ENCODE peak calls at places on chromosomes 12 and 14, in five cellular contexts. Y is CD4-positive, alpha-beta memory T cell; K is epithelial cell of esophagus; V is uterus; S is brain microvascular endothelial cell. E is an unnamed sample.

GRCh38 chr14:102819176-102819628 is 42.0 kb downstream of the TRAF3 start:
- DNase-seq in K (peak), V (no peak), Y (peak), S (no peak), E (no peak)

GRCh38 chr12:26721800-26722199 is 111.2 kb downstream of the ITPR2 start:
- DNase-seq in V (no peak), Y (no peak), K (peak), S (no peak), E (no peak)

GRCh38 chr12:34400423-34400881 is 378.2 kb downstream of the ALG10 start:
- DNase-seq in Y (no peak), S (no peak), V (peak), K (no peak), E (no peak)

GRCh38 chr12:99253068-99253467 is 394.5 kb upstream of the GARIN6 start:
- DNase-seq in S (no peak), Y (no peak), K (no peak), V (no peak), E (no peak)

GRCh38 chr14:92973798-92974372 is 50.9 kb downstream of the CHGA start:
- DNase-seq in S (no peak), Y (no peak), K (no peak), V (peak), E (no peak)

GRCh38 chr12:122184522-122184921 is 1.6 kb downstream of the LRRC43 start:
- DNase-seq in V (no peak), S (no peak), Y (no peak), K (no peak), E (no peak)

GRCh38 chr12:27343255-27344000 is 10.8 kb downstream of the BMAL2 start:
- DNase-seq in V (no peak), S (peak), K (peak), Y (no peak), E (no peak)

GRCh38 chr12:12534134-12534866 is 28.4 kb downstream of the DUSP16 start:
- DNase-seq in Y (no peak), V (no peak), K (no peak), S (no peak), E (no peak)

DNA sequence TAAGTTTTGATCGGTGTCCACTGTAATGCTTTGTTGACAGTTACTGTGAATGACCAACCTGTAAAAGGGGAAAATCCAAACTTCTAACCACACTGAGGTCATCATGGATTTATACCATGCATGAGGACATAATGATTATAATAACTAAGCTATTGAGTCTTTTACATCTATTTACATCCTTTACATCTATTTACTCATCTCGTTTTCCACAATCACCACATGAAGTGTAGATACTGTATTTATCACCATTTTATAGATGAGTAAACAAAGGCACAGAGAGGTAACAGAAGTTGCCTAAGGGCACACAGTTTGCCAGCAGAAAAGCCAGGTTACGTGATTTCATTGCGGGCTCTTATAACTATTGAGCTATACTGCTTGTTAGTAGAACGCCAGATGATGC is 27.9 kb upstream of the EID3 start:
- DNase-seq in S (no peak), K (no peak), V (no peak), Y (no peak), E (no peak)
- H3K4me3 ChIP-seq in S (no peak), K (no peak), V (no peak), Y (no peak), E (no peak)

GRCh38 chr14:78950654-78951053 is 780.5 kb downstream of the NRXN3 start:
- DNase-seq in S (peak), Y (no peak), V (no peak), K (peak), E (no peak)

GRCh38 chr14:78947681-78948080 is 777.5 kb downstream of the NRXN3 start:
- DNase-seq in K (no peak), V (no peak), Y (no peak), S (no peak), E (no peak)

GRCh38 chr14:78946949-78947348 is 776.8 kb downstream of the NRXN3 start:
- DNase-seq in K (no peak), S (no peak), V (no peak), Y (no peak), E (no peak)
- H3K4me3 ChIP-seq in K (no peak), S (no peak), V (no peak), Y (no peak), E (no peak)

GRCh38 chr14:54562334-54562733 is 4.6 kb upstream of the SAMD4A start:
- DNase-seq in S (peak), K (no peak), Y (no peak), V (no peak), E (no peak)

GRCh38 chr14:54566152-54566409 is 847 bp upstream of the SAMD4A start:
- DNase-seq in K (no peak), Y (no peak), S (no peak), V (no peak), E (no peak)

GRCh38 chr14:54565236-54566151 is 1.4 kb upstream of the SAMD4A start:
- DNase-seq in V (peak), S (peak), K (peak), Y (peak), E (no peak)

GRCh38 chr14:54564799-54565235 is 2.1 kb upstream of the SAMD4A start:
- DNase-seq in Y (no peak), V (peak), K (peak), S (peak), E (no peak)

DNA sequence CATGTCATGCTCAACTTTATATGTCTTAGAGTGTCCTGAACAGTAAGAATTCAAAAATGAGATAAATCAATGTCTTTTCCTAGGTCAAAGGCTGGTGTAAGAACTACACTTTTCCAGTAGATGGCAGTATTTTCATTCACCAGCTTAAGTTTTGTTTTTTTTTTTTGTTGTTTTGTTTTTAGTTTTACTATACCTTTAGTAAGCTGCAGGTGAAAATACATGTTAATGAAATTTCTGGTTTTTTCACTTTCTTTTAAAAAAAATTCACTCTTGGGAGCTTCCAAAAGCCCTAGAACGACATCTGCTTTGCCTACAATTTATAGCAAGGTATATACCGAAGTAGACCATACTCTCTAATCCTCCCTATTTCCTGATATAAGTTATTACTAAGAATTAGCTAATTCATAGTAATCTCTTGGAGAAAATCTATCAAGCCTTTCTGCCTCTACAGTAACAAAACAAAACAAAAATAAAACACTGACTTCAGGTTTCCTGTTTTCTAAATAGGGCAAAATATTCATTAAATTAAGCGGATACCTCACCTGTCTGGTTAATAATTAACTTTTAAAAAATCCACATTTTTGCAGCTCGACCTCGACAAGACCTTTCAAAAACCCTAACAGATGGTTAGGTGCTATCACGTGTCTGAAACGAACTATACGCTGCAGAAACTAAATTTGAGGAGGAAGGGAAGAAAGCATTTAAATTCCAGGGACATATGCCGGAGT is 2.7 kb upstream of the SAMD4A start:
- DNase-seq in V (no peak), S (no peak), Y (peak), K (peak), E (peak)
- H3K4me3 ChIP-seq in V (peak), S (no peak), Y (peak), K (peak), E (no peak)

GRCh38 chr12:23006413-23006812 is 381.4 kb downstream of the ETNK1 start:
- DNase-seq in V (peak), K (peak), Y (no peak), S (no peak), E (no peak)
- H3K4me3 ChIP-seq in V (no peak), K (no peak), Y (no peak), S (no peak), E (no peak)

E was measured in Jurkat, Clone E6-1.